ENCODE peak calls at places on chromosomes 13 and 19, in four cellular contexts. One of them, this sample, is unnamed.

GRCh38 chr13:73987618-73988017 is 146.6 kb downstream of the KLF12 start:
- DNase-seq in body of pancreas: no peak
- DNase-seq in heart left ventricle: no peak
- DNase-seq in foreskin fibroblast: no peak
- DNase-seq in this sample: no peak

GRCh38 chr13:114166381-114167131 is 12.5 kb upstream of the CFAP97D2 start:
- DNase-seq in body of pancreas: no peak
- DNase-seq in heart left ventricle: no peak
- DNase-seq in foreskin fibroblast: no peak
- DNase-seq in this sample: no peak

GRCh38 chr13:110109910-110110309 is 197.0 kb downstream of the COL4A1 start:
- DNase-seq in body of pancreas: peak; percentile 26
- DNase-seq in heart left ventricle: peak; percentile 89
- DNase-seq in foreskin fibroblast: peak; percentile 95
- DNase-seq in this sample: no peak

GRCh38 chr19:48398329-48399235 is 5.1 kb downstream of the GRIN2D start:
- DNase-seq in body of pancreas: peak; percentile 71
- DNase-seq in heart left ventricle: peak; percentile 92
- DNase-seq in foreskin fibroblast: peak; percentile 96
- DNase-seq in this sample: no peak

GRCh38 chr13:111216166-111216960 is 101.3 kb downstream of the ARHGEF7 start:
- DNase-seq in body of pancreas: peak; percentile 62
- DNase-seq in heart left ventricle: no peak
- DNase-seq in foreskin fibroblast: peak; percentile 62
- DNase-seq in this sample: no peak

GRCh38 chr13:31048521-31048920 is 113.2 kb downstream of the HSPH1 start:
- DNase-seq in body of pancreas: no peak
- DNase-seq in heart left ventricle: no peak
- DNase-seq in foreskin fibroblast: no peak
- DNase-seq in this sample: no peak

GRCh38 chr13:102700088-102701031 is 5.5 kb upstream of the METTL21C start:
- DNase-seq in body of pancreas: no peak
- DNase-seq in heart left ventricle: no peak
- DNase-seq in foreskin fibroblast: peak; percentile 82
- DNase-seq in this sample: peak; percentile 54

GRCh38 chr19:35162471-35163326 is 8.2 kb downstream of the FXYD5 start:
- DNase-seq in body of pancreas: no peak
- DNase-seq in heart left ventricle: no peak
- DNase-seq in foreskin fibroblast: no peak
- DNase-seq in this sample: no peak

GRCh38 chr13:65112123-65113075 is 2117.7 kb downstream of the PCDH9 start:
- DNase-seq in body of pancreas: no peak
- DNase-seq in heart left ventricle: no peak
- DNase-seq in foreskin fibroblast: peak; percentile 32
- DNase-seq in this sample: peak; percentile 90

GRCh38 chr19:13001166-13001501 is 5.9 kb downstream of the NFIX start:
- DNase-seq in body of pancreas: no peak
- DNase-seq in heart left ventricle: no peak
- DNase-seq in foreskin fibroblast: no peak
- DNase-seq in this sample: no peak

GRCh38 chr19:14088634-14089411 is 1.7 kb downstream of the SAMD1 start:
- DNase-seq in body of pancreas: no peak
- DNase-seq in heart left ventricle: no peak
- DNase-seq in foreskin fibroblast: no peak
- DNase-seq in this sample: no peak

GRCh38 chr13:47399599-47399998 is 502.7 kb upstream of the HTR2A start:
- DNase-seq in body of pancreas: no peak
- DNase-seq in heart left ventricle: no peak
- DNase-seq in foreskin fibroblast: no peak
- DNase-seq in this sample: no peak

GRCh38 chr19:10069046-10069445 is 17.1 kb upstream of the SHFL start:
- DNase-seq in body of pancreas: no peak
- DNase-seq in heart left ventricle: no peak
- DNase-seq in foreskin fibroblast: no peak
- DNase-seq in this sample: no peak

GRCh38 chr19:58304255-58304654 is 922 bp upstream of the ERVK3-1 start:
- DNase-seq in body of pancreas: no peak
- DNase-seq in heart left ventricle: no peak
- DNase-seq in foreskin fibroblast: no peak
- DNase-seq in this sample: no peak
- H3K4me3 ChIP-seq in body of pancreas: no peak overlapping the region
- H3K4me3 ChIP-seq in heart left ventricle: peak overlapping the region; percentile 82
- H3K4me3 ChIP-seq in foreskin fibroblast: no peak overlapping the region
- H3K4me3 ChIP-seq in this sample: no peak overlapping the region

GRCh38 chr19:40055832-40056504 is at the start of gene ZNF780B:
- DNase-seq in body of pancreas: peak; percentile 83
- DNase-seq in heart left ventricle: peak; percentile 80
- DNase-seq in foreskin fibroblast: peak; percentile 75
- DNase-seq in this sample: peak; percentile 7

GRCh38 chr19:40056505-40056904 is 474 bp upstream of the ZNF780B start:
- DNase-seq in body of pancreas: no peak
- DNase-seq in heart left ventricle: no peak
- DNase-seq in foreskin fibroblast: no peak
- DNase-seq in this sample: no peak

GRCh38 chr19:40055049-40055448 is 982 bp downstream of the ZNF780B start:
- DNase-seq in body of pancreas: no peak
- DNase-seq in heart left ventricle: no peak
- DNase-seq in foreskin fibroblast: no peak
- DNase-seq in this sample: no peak

GRCh38 chr19:40057166-40057565 is 1.1 kb upstream of the ZNF780B start:
- DNase-seq in body of pancreas: no peak
- DNase-seq in heart left ventricle: no peak
- DNase-seq in foreskin fibroblast: no peak
- DNase-seq in this sample: no peak

DNA sequence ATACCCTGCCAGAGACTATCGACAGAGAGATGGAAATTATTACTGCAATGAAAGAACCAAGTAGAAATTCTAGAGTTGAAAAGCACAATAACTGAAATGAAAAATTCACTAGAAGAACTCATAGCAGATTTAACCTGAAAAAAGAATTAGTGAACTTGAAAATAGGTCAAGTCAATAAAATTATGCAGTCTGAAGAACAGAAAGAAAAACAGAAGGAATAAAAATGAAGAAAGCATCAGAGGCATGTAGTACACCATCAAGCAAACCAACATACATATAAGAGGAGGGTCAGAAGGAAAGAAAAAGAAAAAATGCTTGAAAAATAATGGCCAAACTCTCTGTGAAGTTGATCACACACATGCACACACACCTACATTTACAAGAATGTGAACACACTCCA is 3.6 kb upstream of the ZNF780B start:
- DNase-seq in body of pancreas: no peak
- DNase-seq in heart left ventricle: no peak
- DNase-seq in foreskin fibroblast: no peak
- DNase-seq in this sample: no peak
- TF ChIP-seq CTCF in body of pancreas: no peak
- TF ChIP-seq CTCF in heart left ventricle: no peak
- TF ChIP-seq CTCF in foreskin fibroblast: no peak
- TF ChIP-seq CTCF in this sample: no peak

GRCh38 chr19:51903192-51903591 is 1.6 kb downstream of the ZNF649 start:
- DNase-seq in body of pancreas: no peak
- DNase-seq in heart left ventricle: no peak
- DNase-seq in foreskin fibroblast: no peak
- DNase-seq in this sample: no peak
- H3K4me3 ChIP-seq in body of pancreas: no peak overlapping the region
- H3K4me3 ChIP-seq in heart left ventricle: peak overlapping the region; percentile 68
- H3K4me3 ChIP-seq in foreskin fibroblast: no peak overlapping the region
- H3K4me3 ChIP-seq in this sample: no peak overlapping the region

DNA sequence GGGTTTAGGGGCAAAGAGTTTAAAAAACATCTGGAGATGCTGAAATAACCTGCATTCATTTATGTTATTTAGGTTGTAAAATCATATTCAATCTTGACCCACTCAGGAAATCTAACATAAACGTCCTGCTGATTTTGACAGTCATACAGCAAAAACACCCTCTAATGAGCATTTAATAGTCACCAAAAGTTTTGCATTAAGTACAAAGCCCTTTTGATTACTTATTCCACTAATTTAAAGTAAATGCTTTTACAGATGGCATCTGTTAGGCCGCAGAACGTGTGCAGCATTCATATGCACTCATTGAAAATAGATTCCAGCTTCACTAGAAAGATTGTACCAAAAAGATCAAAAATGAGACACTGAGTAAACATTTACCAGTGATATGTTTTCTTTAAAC is 1295.1 kb downstream of the EFNB2 start:
- DNase-seq in body of pancreas: no peak
- DNase-seq in heart left ventricle: no peak
- DNase-seq in foreskin fibroblast: no peak
- DNase-seq in this sample: no peak
- TF ChIP-seq CTCF in body of pancreas: no peak
- TF ChIP-seq CTCF in heart left ventricle: no peak
- TF ChIP-seq CTCF in foreskin fibroblast: no peak
- TF ChIP-seq CTCF in this sample: no peak

GRCh38 chr19:15180451-15181390 is 20.1 kb downstream of the NOTCH3 start:
- DNase-seq in body of pancreas: peak; percentile 81
- DNase-seq in heart left ventricle: no peak
- DNase-seq in foreskin fibroblast: no peak
- DNase-seq in this sample: no peak
- H3K4me3 ChIP-seq in body of pancreas: no peak overlapping the region
- H3K4me3 ChIP-seq in heart left ventricle: no peak overlapping the region
- H3K4me3 ChIP-seq in foreskin fibroblast: no peak overlapping the region
- H3K4me3 ChIP-seq in this sample: no peak overlapping the region

GRCh38 chr19:49987159-49987698 is 26.3 kb upstream of the SIGLEC11 start:
- DNase-seq in body of pancreas: peak; percentile 92
- DNase-seq in heart left ventricle: peak; percentile 88
- DNase-seq in foreskin fibroblast: peak; percentile 93
- DNase-seq in this sample: peak; percentile 16
- TF ChIP-seq CTCF in body of pancreas: peak; percentile 39
- TF ChIP-seq CTCF in heart left ventricle: peak; percentile 11
- TF ChIP-seq CTCF in foreskin fibroblast: no peak
- TF ChIP-seq CTCF in this sample: no peak

GRCh38 chr19:45781282-45782161 is 768 bp downstream of the DMPK start:
- DNase-seq in body of pancreas: peak; percentile 89
- DNase-seq in heart left ventricle: peak; percentile 78
- DNase-seq in foreskin fibroblast: peak; percentile 56
- DNase-seq in this sample: no peak
- H3K4me3 ChIP-seq in body of pancreas: peak overlapping the region; percentile 20
- H3K4me3 ChIP-seq in heart left ventricle: peak overlapping the region; percentile 55
- H3K4me3 ChIP-seq in foreskin fibroblast: peak overlapping the region; percentile 67
- H3K4me3 ChIP-seq in this sample: peak overlapping the region; percentile 77

GRCh38 chr13:84843368-84843767 is 955.9 kb downstream of the SLITRK6 start:
- DNase-seq in body of pancreas: no peak
- DNase-seq in heart left ventricle: no peak
- DNase-seq in foreskin fibroblast: no peak
- DNase-seq in this sample: no peak

GRCh38 chr13:84845875-84846619 is 953.2 kb downstream of the SLITRK6 start:
- DNase-seq in body of pancreas: no peak
- DNase-seq in heart left ventricle: no peak
- DNase-seq in foreskin fibroblast: no peak
- DNase-seq in this sample: no peak

GRCh38 chr13:84847107-84847506 is 952.1 kb downstream of the SLITRK6 start:
- DNase-seq in body of pancreas: no peak
- DNase-seq in heart left ventricle: no peak
- DNase-seq in foreskin fibroblast: no peak
- DNase-seq in this sample: no peak

GRCh38 chr13:84844473-84844872 is 954.7 kb downstream of the SLITRK6 start:
- DNase-seq in body of pancreas: no peak
- DNase-seq in heart left ventricle: no peak
- DNase-seq in foreskin fibroblast: no peak
- DNase-seq in this sample: no peak
- TF ChIP-seq CTCF in body of pancreas: peak; percentile 11
- TF ChIP-seq CTCF in heart left ventricle: no peak
- TF ChIP-seq CTCF in foreskin fibroblast: peak; percentile 4
- TF ChIP-seq CTCF in this sample: no peak

GRCh38 chr19:3041756-3042517 is 12.9 kb upstream of the TLE2 start:
- DNase-seq in body of pancreas: no peak
- DNase-seq in heart left ventricle: no peak
- DNase-seq in foreskin fibroblast: no peak
- DNase-seq in this sample: no peak
- H3K4me3 ChIP-seq in body of pancreas: no peak overlapping the region
- H3K4me3 ChIP-seq in heart left ventricle: no peak overlapping the region
- H3K4me3 ChIP-seq in foreskin fibroblast: no peak overlapping the region
- H3K4me3 ChIP-seq in this sample: no peak overlapping the region

DNA sequence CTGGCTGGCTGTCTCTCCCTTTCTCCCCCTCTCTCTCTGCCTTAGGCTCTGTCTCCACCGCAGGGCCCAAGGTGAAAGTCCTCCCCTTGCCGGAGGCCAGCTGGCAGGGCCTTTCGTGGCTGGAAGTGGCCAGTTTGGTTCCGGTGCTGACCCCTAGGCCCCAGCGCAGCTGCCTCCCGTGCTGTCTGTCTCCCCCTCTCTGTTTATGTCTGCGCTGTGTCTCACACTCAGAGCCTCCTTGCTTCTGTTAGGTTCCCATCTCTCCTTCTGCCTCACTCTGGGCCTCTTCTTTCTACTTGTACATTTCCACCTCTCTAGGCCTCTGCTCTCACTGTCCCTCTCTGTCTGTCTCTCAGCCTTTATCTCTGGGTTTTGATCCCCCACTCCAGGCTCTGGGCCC is 13.1 kb downstream of the CCDC97 start:
- DNase-seq in body of pancreas: no peak
- DNase-seq in heart left ventricle: peak; percentile 80
- DNase-seq in foreskin fibroblast: peak; percentile 74
- DNase-seq in this sample: no peak
- TF ChIP-seq CTCF in body of pancreas: no peak
- TF ChIP-seq CTCF in heart left ventricle: no peak
- TF ChIP-seq CTCF in foreskin fibroblast: no peak
- TF ChIP-seq CTCF in this sample: peak; percentile 17

This sample was measured in BJ.